ENCODE peak calls at places on chromosome 1, in nine cellular contexts. C is transverse colon; W is colonic mucosa; O is ascending aorta; A is thoracic aorta; R is fibroblast of lung; N is CD8-positive, alpha-beta T cell; P is neuronal stem cell; G is IMR-90. S is an unnamed sample. For H3K27me3, the result is how much of the 10 kb centered on the place peaks cover.

GRCh38 chr1:23902611-23903278 is 10.4 kb downstream of the CNR2 start:
- DNase-seq in G (no peak), O (no peak), R (no peak), A (no peak), P (no peak), W (no peak), N (no peak), C (no peak), S (no peak)

GRCh38 chr1:58854576-58854975 is 70.7 kb upstream of the JUN start:
- DNase-seq in C (no peak), W (no peak), G (peak), R (no peak), A (no peak), N (no peak), O (no peak), P (no peak), S (no peak)

GRCh38 chr1:241482761-241483250 is 36.7 kb downstream of the FH start:
- DNase-seq in G (peak), O (no peak), A (no peak), W (no peak), N (no peak), R (peak), C (no peak), P (no peak), S (no peak)

GRCh38 chr1:207748737-207749528 is 2.9 kb upstream of the CD46 start:
- DNase-seq in C (no peak), A (no peak), G (no peak), O (no peak), R (no peak), W (peak), N (no peak), P (no peak), S (no peak)

GRCh38 chr1:161805399-161806197 is 39.5 kb downstream of the ATF6 start:
- DNase-seq in N (no peak), A (no peak), O (no peak), R (no peak), C (no peak), G (no peak), W (no peak), P (no peak), S (no peak)

GRCh38 chr1:112722601-112723510 is 7.7 kb upstream of the PPM1J start:
- DNase-seq in W (no peak), G (peak), P (no peak), R (peak), A (no peak), O (peak), C (no peak), N (no peak), S (no peak)

GRCh38 chr1:110240476-110241210 is 30.5 kb downstream of the KCNC4 start:
- DNase-seq in R (no peak), G (no peak), O (no peak), N (no peak), W (no peak), A (no peak), P (no peak), C (no peak), S (peak)

GRCh38 chr1:183308719-183309118 is 109.5 kb downstream of the NMNAT2 start:
- DNase-seq in O (no peak), P (no peak), A (no peak), W (no peak), G (no peak), C (no peak), N (no peak), R (no peak), S (no peak)

GRCh38 chr1:221637641-221638041 is 104.2 kb downstream of the DUSP10 start:
- DNase-seq in W (no peak), N (no peak), A (no peak), R (peak), C (no peak), G (peak), O (no peak), P (no peak), S (no peak)

GRCh38 chr1:58528518-58528917 is 18.0 kb downstream of the OMA1 start:
- DNase-seq in G (peak), N (no peak), O (no peak), P (no peak), C (no peak), W (no peak), A (no peak), R (peak), S (no peak)

GRCh38 chr1:199283814-199284213 is 645.0 kb downstream of the PTPRC start:
- DNase-seq in N (no peak), P (no peak), W (no peak), C (no peak), A (no peak), G (no peak), O (no peak), R (peak), S (no peak)

GRCh38 chr1:22313321-22313720 is 138.3 kb upstream of the ZBTB40 start:
- DNase-seq in R (no peak), W (no peak), A (no peak), N (peak), O (no peak), P (no peak), C (no peak), G (no peak), S (no peak)

GRCh38 chr1:165397945-165398344 is 41.4 kb upstream of the LMX1A start:
- DNase-seq in R (peak), O (peak), C (no peak), N (no peak), G (peak), A (no peak), P (no peak), W (no peak), S (no peak)

GRCh38 chr1:29361686-29362085 is 125.4 kb downstream of the PTPRU start:
- DNase-seq in C (no peak), W (no peak), O (no peak), N (no peak), G (no peak), R (no peak), P (no peak), A (no peak), S (no peak)

GRCh38 chr1:64514197-64514765 is 44.4 kb downstream of the CACHD1 start:
- DNase-seq in N (no peak), O (no peak), R (peak), G (peak), C (no peak), A (no peak), W (no peak), P (no peak), S (no peak)

GRCh38 chr1:158145173-158145719 is 35.4 kb upstream of the CD1D start:
- DNase-seq in G (peak), A (no peak), O (no peak), W (no peak), N (no peak), C (no peak), P (no peak), R (peak), S (no peak)

DNA sequence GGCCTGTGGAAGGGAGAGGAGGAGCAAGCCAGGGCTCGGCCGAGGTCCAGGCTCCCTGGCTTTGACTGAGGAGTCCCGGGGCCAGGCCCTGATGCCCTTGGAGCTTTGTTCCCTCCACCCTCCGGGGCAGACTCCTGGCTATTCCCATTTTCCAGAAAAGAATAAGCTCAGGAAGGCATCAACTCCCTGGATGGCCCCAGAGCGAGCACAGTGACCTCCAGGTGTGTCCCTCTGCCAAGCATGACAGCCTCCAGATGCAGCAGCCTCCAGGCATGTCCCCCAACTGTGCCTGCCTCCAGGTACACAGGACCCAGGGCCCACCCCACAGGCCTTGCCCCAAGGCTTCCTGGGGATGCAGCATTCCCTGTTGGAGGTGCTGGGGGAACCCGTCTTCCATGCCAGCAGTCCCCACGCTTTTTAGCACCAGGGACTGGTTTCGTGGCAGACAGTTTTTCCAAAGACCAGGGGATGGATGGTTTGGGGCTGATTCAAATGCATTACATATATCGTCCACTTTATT is 15.7 kb upstream of the ARHGEF16 start:
- DNase-seq in N (no peak), P (no peak), W (no peak), R (no peak), C (no peak), G (no peak), O (no peak), A (no peak), S (no peak)
- H3K27me3 ChIP-seq in N (under half), P (under half), W (under half), R (under half), C (under half), G (under half), O (under half), A (under half), S (under half)

GRCh38 chr1:209774592-209774991 is 9.8 kb downstream of the C1orf74 start:
- DNase-seq in C (no peak), W (no peak), O (no peak), R (no peak), G (no peak), N (peak), A (no peak), P (no peak), S (no peak)
- H3K27me3 ChIP-seq in C (under half), W (under half), O (under half), R (under half), G (under half), N (under half), A (under half), P (under half), S (under half)

DNA sequence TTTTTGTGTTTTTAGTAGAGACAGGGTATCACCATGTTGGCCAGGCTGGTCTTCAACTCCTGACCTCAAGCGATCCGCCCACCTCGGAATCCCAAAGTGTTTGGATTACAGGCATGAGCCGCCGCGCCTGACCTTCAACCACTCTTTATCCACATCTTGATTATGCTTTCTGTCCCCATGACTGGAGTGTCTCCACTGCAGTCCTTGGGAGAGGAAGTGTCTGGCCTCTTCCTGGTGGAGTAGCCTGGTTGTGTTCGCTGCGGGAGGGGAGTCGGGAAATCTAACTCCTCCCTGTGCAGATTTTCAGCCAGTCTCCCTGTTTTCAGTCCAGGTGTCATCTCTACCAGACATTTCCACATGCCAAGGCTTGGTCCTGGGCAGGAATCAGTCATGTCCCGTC is 9.7 kb downstream of the KISS1 start:
- DNase-seq in G (no peak), R (no peak), A (no peak), P (no peak), W (no peak), N (no peak), C (no peak), O (no peak), S (no peak)
- H3K27me3 ChIP-seq in G (under half), R (under half), A (under half), P (half or more), W (under half), N (under half), C (under half), O (under half), S (under half)

GRCh38 chr1:39907532-39908453 is 6.1 kb upstream of the MYCL start:
- DNase-seq in P (no peak), R (no peak), G (no peak), W (no peak), C (no peak), N (no peak), A (no peak), O (no peak), S (no peak)
- H3K27me3 ChIP-seq in P (under half), R (under half), G (under half), W (under half), C (under half), N (under half), A (under half), O (under half), S (under half)

DNA sequence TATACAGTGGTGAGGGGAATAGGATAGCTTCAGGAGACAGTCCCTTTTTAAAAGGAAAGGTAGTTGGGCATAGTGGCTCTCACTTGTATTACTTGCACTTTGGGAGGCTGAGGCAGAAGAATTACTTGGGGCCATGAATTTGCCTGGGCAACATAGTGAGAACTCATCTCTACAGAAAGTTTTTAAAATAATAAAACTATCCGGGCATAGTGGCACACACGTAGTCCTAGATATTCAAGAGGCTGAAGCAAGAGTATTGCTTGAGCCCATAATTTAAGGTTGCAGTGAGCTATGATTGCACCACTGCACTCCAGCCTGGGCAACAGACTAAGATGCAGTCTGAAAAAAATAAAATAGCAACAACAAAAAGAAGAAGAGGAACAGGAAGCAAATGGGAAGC is 27.2 kb downstream of the GORAB start:
- DNase-seq in G (no peak), O (no peak), C (no peak), W (no peak), P (no peak), N (no peak), R (no peak), A (no peak), S (no peak)
- H3K27me3 ChIP-seq in G (under half), O (under half), C (under half), W (under half), P (under half), N (under half), R (under half), A (under half), S (under half)

DNA sequence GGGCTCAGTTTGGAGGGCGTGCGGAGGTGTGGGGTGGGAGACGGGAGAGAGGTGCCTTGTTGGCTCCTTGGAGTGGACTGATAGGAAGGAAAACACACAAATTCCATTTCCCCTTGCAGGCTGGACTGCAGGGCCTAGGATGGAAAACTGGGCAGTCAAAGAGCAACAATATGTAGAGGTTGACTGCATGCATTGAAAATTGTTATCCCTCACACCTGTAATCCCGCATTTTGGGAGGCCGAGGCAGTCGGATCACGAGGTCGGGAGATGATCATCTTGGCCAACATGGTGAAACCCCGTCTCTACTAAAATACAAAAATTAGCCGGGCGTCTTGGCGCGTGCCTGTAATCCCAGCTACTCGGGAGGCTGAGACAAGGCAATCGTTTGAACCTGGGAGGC is 128.2 kb downstream of the PPIAL4G start:
- DNase-seq in R (no peak), A (no peak), P (no peak), G (no peak), O (no peak), W (no peak), C (no peak), N (no peak), S (no peak)
- H3K27me3 ChIP-seq in R (under half), A (under half), P (half or more), G (under half), O (under half), W (under half), C (under half), N (under half), S (under half)

GRCh38 chr1:156468693-156469345 is 31.8 kb downstream of the MEF2D start:
- DNase-seq in R (no peak), P (no peak), G (no peak), N (no peak), O (no peak), A (no peak), C (no peak), W (no peak), S (no peak)

GRCh38 chr1:156467385-156467784 is 33.2 kb downstream of the MEF2D start:
- DNase-seq in R (no peak), W (no peak), O (no peak), P (no peak), C (no peak), G (no peak), A (no peak), N (no peak), S (no peak)

GRCh38 chr1:156465747-156466365 is 34.7 kb downstream of the MEF2D start:
- DNase-seq in N (no peak), W (no peak), C (no peak), O (no peak), G (no peak), R (no peak), P (no peak), A (no peak), S (no peak)

GRCh38 chr1:156470483-156470882 is 30.1 kb downstream of the MEF2D start:
- DNase-seq in O (no peak), P (no peak), A (no peak), R (no peak), N (no peak), W (no peak), C (no peak), G (no peak), S (no peak)

GRCh38 chr1:156467906-156468305 is 32.7 kb downstream of the MEF2D start:
- DNase-seq in W (no peak), G (no peak), A (no peak), N (no peak), P (no peak), O (no peak), C (no peak), R (no peak), S (no peak)
- H3K27me3 ChIP-seq in W (under half), G (under half), A (under half), N (under half), P (under half), O (under half), C (under half), R (under half), S (under half)

GRCh38 chr1:200890027-200890426 is 4.7 kb upstream of the INAVA start:
- DNase-seq in R (no peak), C (no peak), N (no peak), W (no peak), G (no peak), O (no peak), P (no peak), A (no peak), S (no peak)
- H3K27me3 ChIP-seq in R (under half), C (under half), N (under half), W (under half), G (half or more), O (under half), P (under half), A (under half), S (under half)